ENCODE peak calls at places on chromosomes 5 and 9, in five cellular contexts. One of them, this sample, is unnamed.

GRCh38 chr9:119137479-119137878 is 231.8 kb downstream of the BRINP1 start:
- DNase-seq in IMR-90: no peak
- DNase-seq in SK-N-SH: no peak
- DNase-seq in GM23248: no peak
- DNase-seq in OCI-LY7: no peak
- DNase-seq in this sample: no peak

GRCh38 chr5:149221326-149221725 is 50.3 kb upstream of the AFAP1L1 start:
- DNase-seq in IMR-90: peak; percentile 83
- DNase-seq in SK-N-SH: no peak
- DNase-seq in GM23248: no peak
- DNase-seq in OCI-LY7: no peak
- DNase-seq in this sample: no peak

GRCh38 chr5:76737131-76737556 is 21.2 kb downstream of the F2R start:
- DNase-seq in IMR-90: no peak
- DNase-seq in SK-N-SH: no peak
- DNase-seq in GM23248: no peak
- DNase-seq in OCI-LY7: no peak
- DNase-seq in this sample: no peak

GRCh38 chr5:138241688-138242547 is 28.8 kb upstream of the CDC23 start:
- DNase-seq in IMR-90: no peak
- DNase-seq in SK-N-SH: peak; percentile 87
- DNase-seq in GM23248: peak; percentile 57
- DNase-seq in OCI-LY7: no peak
- DNase-seq in this sample: no peak

GRCh38 chr9:111037744-111038335 is 430 bp downstream of the LPAR1 start:
- DNase-seq in IMR-90: peak; percentile 27
- DNase-seq in SK-N-SH: peak; percentile 86
- DNase-seq in GM23248: peak; percentile 71
- DNase-seq in OCI-LY7: no peak
- DNase-seq in this sample: no peak

GRCh38 chr5:98349251-98349989 is 424.0 kb upstream of the RGMB start:
- DNase-seq in IMR-90: peak; percentile 86
- DNase-seq in SK-N-SH: no peak
- DNase-seq in GM23248: peak; percentile 90
- DNase-seq in OCI-LY7: peak; percentile 1
- DNase-seq in this sample: peak; percentile 76

GRCh38 chr9:69744688-69745380 is 15.0 kb downstream of the PTAR1 start:
- DNase-seq in IMR-90: peak; percentile 54
- DNase-seq in SK-N-SH: no peak
- DNase-seq in GM23248: peak; percentile 60
- DNase-seq in OCI-LY7: no peak
- DNase-seq in this sample: no peak

GRCh38 chr5:78320461-78320860 is 26.0 kb upstream of the AP3B1 start:
- DNase-seq in IMR-90: peak; percentile 69
- DNase-seq in SK-N-SH: peak; percentile 26
- DNase-seq in GM23248: peak; percentile 64
- DNase-seq in OCI-LY7: peak; percentile 32
- DNase-seq in this sample: peak; percentile 62

GRCh38 chr5:3020426-3020825 is 268.9 kb upstream of the IRX2 start:
- DNase-seq in IMR-90: no peak
- DNase-seq in SK-N-SH: no peak
- DNase-seq in GM23248: no peak
- DNase-seq in OCI-LY7: no peak
- DNase-seq in this sample: no peak

GRCh38 chr9:17090041-17090440 is 44.8 kb upstream of the CNTLN start:
- DNase-seq in IMR-90: peak; percentile 2
- DNase-seq in SK-N-SH: no peak
- DNase-seq in GM23248: no peak
- DNase-seq in OCI-LY7: no peak
- DNase-seq in this sample: no peak

GRCh38 chr9:79224672-79225433 is 346.9 kb upstream of the TLE4 start:
- DNase-seq in IMR-90: peak; percentile 96
- DNase-seq in SK-N-SH: no peak
- DNase-seq in GM23248: peak; percentile 95
- DNase-seq in OCI-LY7: no peak
- DNase-seq in this sample: no peak

GRCh38 chr9:13586726-13587392 is 307.4 kb upstream of the MPDZ start:
- DNase-seq in IMR-90: no peak
- DNase-seq in SK-N-SH: no peak
- DNase-seq in GM23248: no peak
- DNase-seq in OCI-LY7: no peak
- DNase-seq in this sample: no peak

GRCh38 chr9:84793251-84793650 is 123.7 kb downstream of the NTRK2 start:
- DNase-seq in IMR-90: no peak
- DNase-seq in SK-N-SH: no peak
- DNase-seq in GM23248: no peak
- DNase-seq in OCI-LY7: no peak
- DNase-seq in this sample: no peak

GRCh38 chr5:35919191-35919590 is 19.2 kb downstream of the CAPSL start:
- DNase-seq in IMR-90: peak; percentile 95
- DNase-seq in SK-N-SH: no peak
- DNase-seq in GM23248: peak; percentile 83
- DNase-seq in OCI-LY7: no peak
- DNase-seq in this sample: no peak

GRCh38 chr5:168656633-168657032 is 77.5 kb upstream of the PANK3 start:
- DNase-seq in IMR-90: no peak
- DNase-seq in SK-N-SH: no peak
- DNase-seq in GM23248: peak; percentile 60
- DNase-seq in OCI-LY7: no peak
- DNase-seq in this sample: no peak

GRCh38 chr9:34556951-34557350 is 32.6 kb downstream of the CNTFR start:
- DNase-seq in IMR-90: no peak
- DNase-seq in SK-N-SH: no peak
- DNase-seq in GM23248: no peak
- DNase-seq in OCI-LY7: no peak
- DNase-seq in this sample: no peak

GRCh38 chr9:129026442-129027223 is 1.5 kb downstream of the SH3GLB2 start:
- DNase-seq in IMR-90: peak; percentile 24
- DNase-seq in SK-N-SH: peak; percentile 91
- DNase-seq in GM23248: peak; percentile 25
- DNase-seq in OCI-LY7: peak; percentile 51
- DNase-seq in this sample: no peak

GRCh38 chr9:88682431-88682831 is 147.5 kb downstream of the NXNL2 start:
- DNase-seq in IMR-90: no peak
- DNase-seq in SK-N-SH: no peak
- DNase-seq in GM23248: no peak
- DNase-seq in OCI-LY7: no peak
- DNase-seq in this sample: no peak

GRCh38 chr5:75192264-75192663 is 44.4 kb downstream of the ANKRD31 start:
- DNase-seq in IMR-90: no peak
- DNase-seq in SK-N-SH: no peak
- DNase-seq in GM23248: no peak
- DNase-seq in OCI-LY7: no peak
- DNase-seq in this sample: no peak

GRCh38 chr9:84575705-84576104 is 93.8 kb upstream of the NTRK2 start:
- DNase-seq in IMR-90: no peak
- DNase-seq in SK-N-SH: no peak
- DNase-seq in GM23248: no peak
- DNase-seq in OCI-LY7: no peak
- DNase-seq in this sample: no peak

GRCh38 chr9:137064027-137064879 is 6.1 kb downstream of the SAPCD2 start:
- DNase-seq in IMR-90: no peak
- DNase-seq in SK-N-SH: peak; percentile 89
- DNase-seq in GM23248: peak; percentile 58
- DNase-seq in OCI-LY7: peak; percentile 52
- DNase-seq in this sample: peak; percentile 83

GRCh38 chr5:142826741-142827492 is 56.7 kb downstream of the ARHGAP26 start:
- DNase-seq in IMR-90: peak; percentile 75
- DNase-seq in SK-N-SH: no peak
- DNase-seq in GM23248: peak; percentile 73
- DNase-seq in OCI-LY7: no peak
- DNase-seq in this sample: no peak

GRCh38 chr5:155727512-155728145 is 599.3 kb upstream of the SGCD start:
- DNase-seq in IMR-90: no peak
- DNase-seq in SK-N-SH: no peak
- DNase-seq in GM23248: peak; percentile 18
- DNase-seq in OCI-LY7: no peak
- DNase-seq in this sample: no peak

GRCh38 chr5:173138707-173139106 is 5.6 kb upstream of the BNIP1 start:
- DNase-seq in IMR-90: no peak
- DNase-seq in SK-N-SH: no peak
- DNase-seq in GM23248: no peak
- DNase-seq in OCI-LY7: no peak
- DNase-seq in this sample: no peak

GRCh38 chr9:95370064-95370463 is 52.6 kb upstream of the FANCC start:
- DNase-seq in IMR-90: peak; percentile 35
- DNase-seq in SK-N-SH: no peak
- DNase-seq in GM23248: no peak
- DNase-seq in OCI-LY7: no peak
- DNase-seq in this sample: no peak

GRCh38 chr9:35749515-35750255 is 598 bp downstream of the RGP1 start:
- DNase-seq in IMR-90: no peak
- DNase-seq in SK-N-SH: no peak
- DNase-seq in GM23248: peak; percentile 57
- DNase-seq in OCI-LY7: peak; percentile 57
- DNase-seq in this sample: peak; percentile 76

GRCh38 chr9:128057724-128058409 is 9.3 kb downstream of the NAIF1 start:
- DNase-seq in IMR-90: no peak
- DNase-seq in SK-N-SH: no peak
- DNase-seq in GM23248: no peak
- DNase-seq in OCI-LY7: no peak
- DNase-seq in this sample: peak; percentile 46

GRCh38 chr5:45695011-45695667 is 1.0 kb downstream of the HCN1 start:
- DNase-seq in IMR-90: no peak
- DNase-seq in SK-N-SH: peak; percentile 12
- DNase-seq in GM23248: no peak
- DNase-seq in OCI-LY7: no peak
- DNase-seq in this sample: no peak

GRCh38 chr5:79172269-79172668 is 60.7 kb downstream of the BHMT start:
- DNase-seq in IMR-90: no peak
- DNase-seq in SK-N-SH: no peak
- DNase-seq in GM23248: no peak
- DNase-seq in OCI-LY7: no peak
- DNase-seq in this sample: no peak

GRCh38 chr5:36569456-36569855 is 37.0 kb upstream of the SLC1A3 start:
- DNase-seq in IMR-90: no peak
- DNase-seq in SK-N-SH: no peak
- DNase-seq in GM23248: peak; percentile 79
- DNase-seq in OCI-LY7: no peak
- DNase-seq in this sample: no peak

GRCh38 chr9:105359899-105360298 is 87.9 kb upstream of the FSD1L start:
- DNase-seq in IMR-90: peak; percentile 73
- DNase-seq in SK-N-SH: no peak
- DNase-seq in GM23248: peak; percentile 31
- DNase-seq in OCI-LY7: no peak
- DNase-seq in this sample: no peak

GRCh38 chr9:7489018-7489417 is 310.6 kb downstream of the DMAC1 start:
- DNase-seq in IMR-90: no peak
- DNase-seq in SK-N-SH: peak; percentile 38
- DNase-seq in GM23248: no peak
- DNase-seq in OCI-LY7: no peak
- DNase-seq in this sample: no peak

GRCh38 chr5:67983251-67983941 is 232.2 kb upstream of the PIK3R1 start:
- DNase-seq in IMR-90: peak; percentile 72
- DNase-seq in SK-N-SH: no peak
- DNase-seq in GM23248: peak; percentile 84
- DNase-seq in OCI-LY7: no peak
- DNase-seq in this sample: no peak

GRCh38 chr5:151647320-151647861 is 39.3 kb downstream of the SPARC start:
- DNase-seq in IMR-90: no peak
- DNase-seq in SK-N-SH: no peak
- DNase-seq in GM23248: no peak
- DNase-seq in OCI-LY7: no peak
- DNase-seq in this sample: no peak

GRCh38 chr5:54533541-54534179 is 16.1 kb downstream of the SNX18 start:
- DNase-seq in IMR-90: no peak
- DNase-seq in SK-N-SH: no peak
- DNase-seq in GM23248: peak; percentile 41
- DNase-seq in OCI-LY7: no peak
- DNase-seq in this sample: no peak

GRCh38 chr9:11356101-11356500 is 743.3 kb upstream of the PTPRD start:
- DNase-seq in IMR-90: no peak
- DNase-seq in SK-N-SH: no peak
- DNase-seq in GM23248: no peak
- DNase-seq in OCI-LY7: no peak
- DNase-seq in this sample: no peak

GRCh38 chr5:179771496-179771895 is 22.3 kb upstream of the LTC4S start:
- DNase-seq in IMR-90: no peak
- DNase-seq in SK-N-SH: no peak
- DNase-seq in GM23248: no peak
- DNase-seq in OCI-LY7: no peak
- DNase-seq in this sample: no peak
- H4K20me1 ChIP-seq in IMR-90: peaks cover 10% of the 10 kb centered on the region
- H4K20me1 ChIP-seq in SK-N-SH: no peaks in the 10 kb centered on the region
- H4K20me1 ChIP-seq in GM23248: no peaks in the 10 kb centered on the region
- H4K20me1 ChIP-seq in OCI-LY7: no peaks in the 10 kb centered on the region
- H4K20me1 ChIP-seq in this sample: peaks cover 9% of the 10 kb centered on the region

GRCh38 chr9:27088981-27089380 is 20.0 kb upstream of the TEK start:
- DNase-seq in IMR-90: peak; percentile 89
- DNase-seq in SK-N-SH: no peak
- DNase-seq in GM23248: peak; percentile 77
- DNase-seq in OCI-LY7: no peak
- DNase-seq in this sample: no peak
- H2AFZ ChIP-seq in IMR-90: no peak overlapping the region
- H2AFZ ChIP-seq in SK-N-SH: peak overlapping the region; percentile 61
- H2AFZ ChIP-seq in GM23248: no peak overlapping the region
- H2AFZ ChIP-seq in OCI-LY7: no peak overlapping the region
- H2AFZ ChIP-seq in this sample: no peak overlapping the region

DNA sequence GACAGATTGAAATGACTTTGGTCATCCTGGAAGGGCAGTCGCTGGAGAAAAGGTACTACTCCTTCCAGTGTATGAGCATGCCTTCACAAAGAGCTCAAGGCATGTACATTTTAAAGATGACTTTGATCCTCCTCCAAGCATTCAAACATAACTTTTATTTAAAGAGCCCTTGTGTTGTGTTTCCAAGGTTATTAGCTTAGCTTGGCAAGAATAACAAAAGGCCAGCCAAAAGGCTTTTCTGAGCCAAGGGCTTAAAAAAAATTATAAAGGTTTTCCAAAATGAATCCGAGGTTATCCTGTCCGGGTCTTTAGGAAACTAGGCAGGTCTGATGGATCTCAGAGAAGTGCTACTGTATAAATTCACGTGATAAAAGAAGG is 71.0 kb upstream of the PLPP6 start:
- DNase-seq in IMR-90: no peak
- DNase-seq in SK-N-SH: no peak
- DNase-seq in GM23248: peak; percentile 7
- DNase-seq in OCI-LY7: no peak
- DNase-seq in this sample: no peak
- H3K4me2 ChIP-seq in IMR-90: peak overlapping the region; percentile 54
- H3K4me2 ChIP-seq in SK-N-SH: no peak overlapping the region
- H3K4me2 ChIP-seq in GM23248: no peak overlapping the region
- H3K4me2 ChIP-seq in OCI-LY7: no peak overlapping the region
- H3K4me2 ChIP-seq in this sample: no peak overlapping the region

GRCh38 chr9:73437758-73438157 is 286.1 kb downstream of the ANXA1 start:
- DNase-seq in IMR-90: no peak
- DNase-seq in SK-N-SH: no peak
- DNase-seq in GM23248: peak; percentile 2
- DNase-seq in OCI-LY7: no peak
- DNase-seq in this sample: no peak

DNA sequence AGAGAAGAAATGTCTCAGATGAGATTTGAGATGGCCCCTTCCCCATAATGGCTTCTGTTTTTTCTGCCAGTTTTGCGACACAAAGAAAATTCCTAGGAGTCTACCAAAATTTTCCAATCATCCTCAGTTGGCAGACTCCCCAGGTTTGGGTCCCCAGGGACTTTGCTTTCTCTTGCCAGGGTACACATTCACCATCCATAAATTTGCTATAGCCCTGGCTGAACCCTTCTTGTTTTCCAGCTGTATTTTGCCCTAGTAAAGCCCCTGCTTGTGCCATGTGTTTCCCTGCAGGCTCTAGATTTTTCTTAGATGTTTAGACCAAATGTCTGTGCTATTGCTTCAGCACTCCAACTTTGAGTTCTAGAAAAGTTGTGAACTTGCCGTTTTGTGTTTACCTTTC is 283.2 kb downstream of the ANXA1 start:
- DNase-seq in IMR-90: no peak
- DNase-seq in SK-N-SH: no peak
- DNase-seq in GM23248: no peak
- DNase-seq in OCI-LY7: no peak
- DNase-seq in this sample: no peak
- H4K20me1 ChIP-seq in IMR-90: no peaks in the 10 kb centered on the region
- H4K20me1 ChIP-seq in SK-N-SH: no peaks in the 10 kb centered on the region
- H4K20me1 ChIP-seq in GM23248: no peaks in the 10 kb centered on the region
- H4K20me1 ChIP-seq in OCI-LY7: no peaks in the 10 kb centered on the region
- H4K20me1 ChIP-seq in this sample: no peaks in the 10 kb centered on the region

This sample was measured in Karpas-422.